ENCODE peak calls at places on chromosomes 3 and 15, in five cellular contexts. E is activated gamma-delta T cell treated with anti-CD3 and anti-CD28 coated beads, Interleukin-2, amount 50 U/mL, for 16 hours; Q is foreskin fibroblast; P is stimulated activated CD8-positive, alpha-beta memory T cell treated with anti-CD3 and anti-CD28 coated beads, Interleukin-4, amount 100 ng/mL, for 1 hour; V is MCF 10A. M is an unnamed sample.

GRCh38 chr3:12070098-12070497 is 65.9 kb downstream of the SYN2 start:
- DNase-seq in V (no peak), P (no peak), Q (no peak), E (no peak), M (no peak)

GRCh38 chr3:10982782-10983181 is 9.8 kb upstream of the SLC6A1 start:
- DNase-seq in E (no peak), P (no peak), V (peak; percentile 48), Q (no peak), M (no peak)

GRCh38 chr15:50828610-50829206 is 63.2 kb upstream of the SPPL2A start:
- DNase-seq in V (peak; percentile 92), Q (peak; percentile 77), E (no peak), P (no peak), M (no peak)

GRCh38 chr15:98718426-98719168 is 70.3 kb downstream of the IGF1R start:
- DNase-seq in P (no peak), E (no peak), Q (no peak), V (no peak), M (no peak)

GRCh38 chr3:149726716-149727407 is 25.4 kb downstream of the COMMD2 start:
- DNase-seq in P (no peak), V (no peak), E (no peak), Q (no peak), M (no peak)

GRCh38 chr3:69568458-69568857 is 170.8 kb upstream of the MITF start:
- DNase-seq in E (no peak), P (no peak), V (no peak), Q (peak; percentile 20), M (no peak)

GRCh38 chr3:72036899-72037298 is 252.0 kb upstream of the PROK2 start:
- DNase-seq in P (no peak), Q (peak; percentile 15), E (no peak), V (no peak), M (no peak)

GRCh38 chr15:96629501-96629900 is 299.0 kb downstream of the NR2F2 start:
- DNase-seq in P (no peak), V (no peak), Q (no peak), E (no peak), M (no peak)

GRCh38 chr15:39582286-39582976 is 1.6 kb downstream of the THBS1 start:
- DNase-seq in P (no peak), E (no peak), V (peak; percentile 39), Q (peak; percentile 53), M (no peak)

GRCh38 chr15:74174966-74175270 is 1.4 kb downstream of the ISLR start:
- DNase-seq in Q (no peak), P (no peak), V (no peak), E (no peak), M (no peak)

GRCh38 chr3:189172668-189173419 is 1.1 kb downstream of the TPRG1 start:
- DNase-seq in Q (no peak), E (no peak), V (no peak), P (no peak), M (no peak)

GRCh38 chr3:134326126-134326525 is 48.1 kb downstream of the AMOTL2 start:
- DNase-seq in Q (no peak), V (no peak), P (no peak), E (no peak), M (no peak)

GRCh38 chr3:60935709-60936108 is 315.5 kb downstream of the FHIT start:
- DNase-seq in V (peak; percentile 61), P (no peak), E (no peak), Q (peak; percentile 21), M (no peak)

GRCh38 chr15:83436513-83437158 is 10.5 kb upstream of the SH3GL3 start:
- DNase-seq in E (no peak), Q (peak; percentile 19), P (no peak), V (peak; percentile 74), M (no peak)

GRCh38 chr3:50714953-50715352 is 40.2 kb downstream of the DOCK3 start:
- DNase-seq in Q (no peak), E (no peak), P (no peak), V (peak; percentile 16), M (no peak)

GRCh38 chr3:164814106-164814505 is 264.2 kb downstream of the SI start:
- DNase-seq in E (no peak), Q (no peak), P (no peak), V (no peak), M (no peak)

GRCh38 chr15:57384816-57385215 is 8.5 kb downstream of the CGNL1 start:
- DNase-seq in Q (no peak), V (no peak), P (no peak), E (no peak), M (no peak)

GRCh38 chr3:94394885-94395284 is 332.0 kb downstream of the NSUN3 start:
- DNase-seq in Q (no peak), V (no peak), E (no peak), P (no peak), M (no peak)

GRCh38 chr3:124786491-124787241 is 56.4 kb downstream of the UMPS start:
- DNase-seq in P (no peak), E (no peak), Q (no peak), V (peak; percentile 41), M (no peak)

GRCh38 chr3:13452490-13453335 is 27.4 kb upstream of the HDAC11 start:
- DNase-seq in P (no peak), Q (peak; percentile 33), V (peak; percentile 74), E (peak; percentile 28), M (no peak)

GRCh38 chr3:192224634-192225033 is 502.7 kb downstream of the FGF12 start:
- DNase-seq in V (no peak), P (no peak), Q (no peak), E (no peak), M (no peak)

GRCh38 chr3:122272889-122273288 is 52.2 kb upstream of the CSTA start:
- DNase-seq in E (no peak), Q (no peak), P (no peak), V (no peak), M (no peak)

GRCh38 chr3:188123170-188123920 is 30.6 kb upstream of the LPP start:
- DNase-seq in V (peak; percentile 13), P (no peak), E (no peak), Q (no peak), M (no peak)

GRCh38 chr15:51688863-51689262 is 7.6 kb downstream of the SCG3 start:
- DNase-seq in V (no peak), P (no peak), E (no peak), Q (no peak), M (no peak)

GRCh38 chr3:126607214-126607908 is 47.6 kb downstream of the TXNRD3 start:
- DNase-seq in Q (peak; percentile 58), P (no peak), V (peak; percentile 21), E (peak; percentile 27), M (peak; percentile 76)

GRCh38 chr15:68820205-68820588 is 498 bp downstream of the ANP32A start:
- DNase-seq in E (peak; percentile 61), V (no peak), Q (no peak), P (no peak), M (peak; percentile 62)

GRCh38 chr3:136792931-136793330 is 26.0 kb upstream of the SLC35G2 start:
- DNase-seq in P (no peak), Q (no peak), E (no peak), V (no peak), M (no peak)

M was measured in NK-92 treated with Interleukin-12 subunit alpha and Interleukin-12 subunit beta, amount 100 ng/mL, for 24 hours.